ENCODE peak calls at places on chromosome 18, in ten cellular contexts. C is tibial nerve, D is Caco-2, I is A673, H is aorta, B is heart right ventricle, S is lower lobe of right lung, W is OCI-LY7, E is NT2/D1, J is pancreas. K is an unnamed sample. For H3K9me3, the result is how much of the 10 kb centered on the place peaks cover.

GRCh38 chr18:45569566-45569965 is 45.7 kb upstream of the SLC14A2 start:
- DNase-seq in C (no peak), D (no peak), I (no peak), H (no peak), B (no peak), S (no peak), W (no peak), E (no peak), J (peak), K (no peak)

GRCh38 chr18:58862851-58863538 is 1.7 kb upstream of the ZNF532 start:
- DNase-seq in C (no peak), D (no peak), I (peak), H (no peak), B (peak), S (peak), W (peak), E (no peak), J (no peak), K (no peak)

GRCh38 chr18:8754995-8755955 is 49.9 kb downstream of the MTCL1 start:
- DNase-seq in C (no peak), D (no peak), I (no peak), H (no peak), B (no peak), S (no peak), W (peak), E (no peak), J (no peak), K (no peak)

GRCh38 chr18:48295586-48296311 is 113.4 kb downstream of the ZBTB7C start:
- DNase-seq in C (no peak), D (no peak), I (no peak), H (no peak), B (no peak), S (no peak), W (no peak), E (peak), J (no peak), K (peak)

GRCh38 chr18:31176531-31176930 is 13.9 kb upstream of the DSC1 start:
- DNase-seq in C (no peak), D (no peak), I (no peak), H (no peak), B (no peak), S (no peak), W (no peak), E (no peak), J (no peak), K (no peak)

GRCh38 chr18:54140641-54141040 is 83.8 kb downstream of the MBD2 start:
- DNase-seq in C (no peak), D (no peak), I (no peak), H (no peak), B (no peak), S (no peak), W (no peak), E (no peak), J (no peak), K (no peak)

GRCh38 chr18:50558948-50559749 is 738 bp upstream of the MAPK4 start:
- DNase-seq in C (no peak), D (no peak), I (no peak), H (no peak), B (peak), S (no peak), W (no peak), E (no peak), J (no peak), K (no peak)

GRCh38 chr18:58505181-58505580 is 123.7 kb downstream of the ALPK2 start:
- DNase-seq in C (no peak), D (no peak), I (no peak), H (no peak), B (no peak), S (no peak), W (peak), E (no peak), J (no peak), K (no peak)

GRCh38 chr18:3554091-3554601 is 104.2 kb downstream of the TGIF1 start:
- DNase-seq in C (no peak), D (no peak), I (no peak), H (no peak), B (no peak), S (no peak), W (no peak), E (peak), J (no peak), K (no peak)
- H3K9me3 ChIP-seq in C (under half), D (under half), I (under half), H (under half), B (under half), S (under half), W (under half), E (under half), J (under half), K (under half)

DNA sequence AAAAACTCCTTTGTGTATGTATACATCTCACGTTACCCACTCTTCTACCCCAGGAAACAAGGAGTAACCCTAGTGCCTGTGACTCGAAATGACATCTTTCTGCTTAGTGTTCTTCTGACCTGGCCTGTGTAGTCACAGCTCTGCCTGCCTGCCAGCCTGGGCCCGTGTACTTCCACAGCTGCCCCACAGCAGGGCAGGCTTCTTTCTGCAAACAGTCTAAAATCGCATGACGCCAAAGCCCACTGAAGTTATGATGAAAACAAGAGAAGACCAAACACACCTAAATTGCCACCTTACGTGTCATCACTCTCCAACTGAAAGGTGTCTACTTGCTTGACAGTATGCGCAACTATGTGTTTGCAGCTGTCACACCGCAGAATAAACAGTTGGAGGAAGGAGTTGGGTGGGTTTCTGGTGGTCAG is 1.5 kb downstream of the GAREM1 start:
- DNase-seq in C (peak), D (no peak), I (peak), H (peak), B (peak), S (peak), W (peak), E (no peak), J (peak), K (peak)
- H3K4me3 ChIP-seq in C (peak), D (no peak), I (peak), H (peak), B (peak), S (peak), W (peak), E (peak), J (peak), K (peak)

DNA sequence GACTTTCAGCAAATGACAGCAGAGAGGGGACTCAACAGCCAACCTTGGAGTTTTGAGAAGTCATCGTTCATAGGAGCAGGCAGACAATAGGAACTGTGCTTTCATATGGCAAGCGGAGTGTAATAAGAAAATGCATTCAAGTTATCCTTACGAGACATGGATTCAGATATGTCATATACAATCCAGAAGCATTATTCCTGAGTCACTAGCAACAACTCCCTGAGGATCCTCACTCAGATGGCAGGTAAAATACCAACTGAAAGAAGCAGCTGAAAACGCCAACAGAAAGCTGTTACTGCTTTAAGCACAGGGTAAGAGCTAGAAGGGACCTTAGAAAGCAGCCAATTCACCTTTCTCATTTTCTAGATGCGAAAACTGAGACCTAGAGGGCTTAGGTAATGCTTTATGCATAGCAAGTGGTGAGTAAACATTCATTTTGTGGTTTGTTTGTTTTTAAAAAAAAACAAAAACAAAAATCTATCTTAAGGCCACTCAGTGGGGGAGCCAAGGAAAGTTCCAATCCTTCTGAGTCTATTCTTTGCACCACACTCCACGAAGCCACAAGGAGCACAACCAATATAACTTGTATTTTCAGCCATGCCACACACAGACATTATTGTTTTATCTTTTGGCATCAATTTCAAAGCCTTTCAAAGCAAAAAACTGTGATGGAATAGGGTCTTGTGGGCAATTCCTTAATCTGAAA is 89.1 kb upstream of the RIOK3 start:
- DNase-seq in C (no peak), D (no peak), I (no peak), H (no peak), B (no peak), S (no peak), W (no peak), E (no peak), J (no peak), K (no peak)
- H3K9me3 ChIP-seq in C (under half), D (under half), I (under half), H (under half), B (under half), S (under half), W (under half), E (under half), J (under half), K (under half)

GRCh38 chr18:25503567-25504081 is 151.7 kb upstream of the ZNF521 start:
- DNase-seq in C (peak), D (peak), I (peak), H (peak), B (peak), S (no peak), W (no peak), E (no peak), J (peak), K (peak)
- H3K4me3 ChIP-seq in C (peak), D (no peak), I (peak), H (peak), B (peak), S (peak), W (no peak), E (peak), J (no peak), K (peak)

K was measured in tibial artery.